ENCODE peak calls at places on chromosomes 5 and 9, in ten cellular contexts. F, X, L, T, O, I, Q, Z, R and D are unnamed samples. For H3K4me1, the result is how much of the 10 kb centered on the place peaks cover.

GRCh38 chr5:13488254-13488931 is 456.1 kb downstream of the DNAH5 start:
- DNase-seq in F (no peak), X (no peak), L (no peak), T (no peak), O (no peak), I (no peak), Q (no peak), Z (no peak), R (no peak), D (no peak)

GRCh38 chr9:34983209-34983608 is 6.3 kb upstream of the DNAJB5 start:
- DNase-seq in F (no peak), X (no peak), L (no peak), T (peak), O (no peak), I (no peak), Q (no peak), Z (no peak), R (no peak), D (no peak)

GRCh38 chr5:98605010-98605425 is 168.4 kb upstream of the RGMB start:
- DNase-seq in F (no peak), X (no peak), L (no peak), T (no peak), O (no peak), I (peak), Q (no peak), Z (peak), R (no peak), D (no peak)

GRCh38 chr5:84382363-84383295 is 2.1 kb downstream of the EDIL3 start:
- DNase-seq in F (peak), X (peak), L (peak), T (no peak), O (peak), I (peak), Q (peak), Z (peak), R (no peak), D (peak)

GRCh38 chr5:112528928-112529327 is 109.9 kb upstream of the EPB41L4A start:
- DNase-seq in F (no peak), X (no peak), L (no peak), T (no peak), O (no peak), I (no peak), Q (no peak), Z (no peak), R (no peak), D (no peak)

GRCh38 chr5:36199620-36200019 is 42.1 kb downstream of the NADK2 start:
- DNase-seq in F (no peak), X (no peak), L (no peak), T (no peak), O (no peak), I (no peak), Q (no peak), Z (peak), R (no peak), D (no peak)

GRCh38 chr5:178526796-178527457 is 63.3 kb downstream of the COL23A1 start:
- DNase-seq in F (no peak), X (no peak), L (no peak), T (no peak), O (no peak), I (peak), Q (no peak), Z (no peak), R (no peak), D (no peak)

GRCh38 chr5:150599917-150600511 is 40.4 kb upstream of the SYNPO start:
- DNase-seq in F (peak), X (peak), L (peak), T (no peak), O (peak), I (no peak), Q (peak), Z (peak), R (no peak), D (no peak)

GRCh38 chr9:33162721-33163311 is 4.3 kb downstream of the B4GALT1 start:
- DNase-seq in F (peak), X (peak), L (peak), T (no peak), O (peak), I (no peak), Q (no peak), Z (peak), R (no peak), D (no peak)

GRCh38 chr5:150142800-150143724 is 12.6 kb downstream of the PDGFRB start:
- DNase-seq in F (peak), X (peak), L (peak), T (no peak), O (peak), I (no peak), Q (peak), Z (peak), R (no peak), D (no peak)

GRCh38 chr9:118836891-118837290 is 532.3 kb downstream of the BRINP1 start:
- DNase-seq in F (no peak), X (no peak), L (no peak), T (no peak), O (no peak), I (no peak), Q (no peak), Z (no peak), R (no peak), D (no peak)

GRCh38 chr5:149497357-149497756 is 53.9 kb downstream of the CSNK1A1 start:
- DNase-seq in F (no peak), X (no peak), L (no peak), T (no peak), O (no peak), I (no peak), Q (no peak), Z (peak), R (no peak), D (no peak)

GRCh38 chr9:116543731-116544400 is 143.2 kb upstream of the TRIM32 start:
- DNase-seq in F (no peak), X (no peak), L (no peak), T (no peak), O (peak), I (no peak), Q (peak), Z (peak), R (no peak), D (no peak)

GRCh38 chr5:39395521-39395920 is 29.3 kb downstream of the DAB2 start:
- DNase-seq in F (no peak), X (no peak), L (no peak), T (no peak), O (no peak), I (no peak), Q (no peak), Z (no peak), R (no peak), D (no peak)

GRCh38 chr5:154284433-154284832 is 93.9 kb downstream of the GALNT10 start:
- DNase-seq in F (no peak), X (no peak), L (no peak), T (no peak), O (no peak), I (no peak), Q (no peak), Z (no peak), R (no peak), D (no peak)

GRCh38 chr9:69564557-69564956 is 107.6 kb downstream of the APBA1 start:
- DNase-seq in F (no peak), X (no peak), L (no peak), T (no peak), O (no peak), I (no peak), Q (no peak), Z (peak), R (no peak), D (no peak)

GRCh38 chr9:121914017-121914595 is 179.0 kb downstream of the TTLL11 start:
- DNase-seq in F (peak), X (no peak), L (no peak), T (no peak), O (no peak), I (no peak), Q (no peak), Z (no peak), R (no peak), D (no peak)

GRCh38 chr9:76198336-76198735 is 195.9 kb downstream of the RFK start:
- DNase-seq in F (no peak), X (peak), L (peak), T (no peak), O (no peak), I (no peak), Q (no peak), Z (peak), R (no peak), D (no peak)

GRCh38 chr9:93650448-93650847 is 74.1 kb downstream of the PHF2 start:
- DNase-seq in F (peak), X (peak), L (peak), T (no peak), O (peak), I (no peak), Q (no peak), Z (no peak), R (no peak), D (no peak)

GRCh38 chr5:91955610-91956009 is 572.5 kb upstream of the ARRDC3 start:
- DNase-seq in F (no peak), X (no peak), L (no peak), T (no peak), O (peak), I (no peak), Q (peak), Z (no peak), R (no peak), D (no peak)

GRCh38 chr5:157100140-157100679 is 8.6 kb downstream of the HAVCR2 start:
- DNase-seq in F (no peak), X (no peak), L (no peak), T (no peak), O (no peak), I (no peak), Q (no peak), Z (peak), R (no peak), D (no peak)

GRCh38 chr9:115400801-115401200 is 282.8 kb upstream of the TNC start:
- DNase-seq in F (no peak), X (no peak), L (no peak), T (no peak), O (no peak), I (no peak), Q (no peak), Z (peak), R (no peak), D (no peak)

GRCh38 chr9:2817987-2818386 is 25.9 kb downstream of the PUM3 start:
- DNase-seq in F (no peak), X (no peak), L (no peak), T (no peak), O (no peak), I (no peak), Q (no peak), Z (peak), R (no peak), D (no peak)

GRCh38 chr5:149203896-149204544 is 62.7 kb downstream of the ABLIM3 start:
- DNase-seq in F (no peak), X (no peak), L (no peak), T (no peak), O (no peak), I (no peak), Q (no peak), Z (peak), R (no peak), D (no peak)

GRCh38 chr9:90107864-90108263 is 503.1 kb downstream of the GADD45G start:
- DNase-seq in F (no peak), X (no peak), L (no peak), T (no peak), O (no peak), I (no peak), Q (no peak), Z (no peak), R (no peak), D (no peak)

GRCh38 chr9:83385317-83385716 is 152.9 kb downstream of the FRMD3 start:
- DNase-seq in F (no peak), X (no peak), L (no peak), T (no peak), O (no peak), I (no peak), Q (no peak), Z (peak), R (no peak), D (no peak)

GRCh38 chr5:170638454-170639220 is 134.8 kb downstream of the KCNIP1 start:
- DNase-seq in F (peak), X (peak), L (peak), T (peak), O (peak), I (peak), Q (peak), Z (peak), R (peak), D (peak)

GRCh38 chr5:146565764-146566163 is 49.8 kb upstream of the GPR151 start:
- DNase-seq in F (peak), X (peak), L (no peak), T (peak), O (peak), I (peak), Q (no peak), Z (peak), R (peak), D (peak)

GRCh38 chr9:83304686-83305085 is 233.5 kb downstream of the FRMD3 start:
- DNase-seq in F (peak), X (peak), L (peak), T (no peak), O (peak), I (no peak), Q (peak), Z (peak), R (no peak), D (no peak)

GRCh38 chr9:33946779-33947535 is 101.7 kb downstream of the UBAP2 start:
- DNase-seq in F (no peak), X (no peak), L (no peak), T (no peak), O (no peak), I (no peak), Q (no peak), Z (peak), R (no peak), D (no peak)

GRCh38 chr5:141821430-141821925 is 56.7 kb downstream of the PCDH1 start:
- DNase-seq in F (no peak), X (no peak), L (no peak), T (no peak), O (no peak), I (peak), Q (no peak), Z (peak), R (no peak), D (peak)

GRCh38 chr5:137096149-137097103 is 402.7 kb downstream of the SPOCK1 start:
- DNase-seq in F (no peak), X (no peak), L (no peak), T (no peak), O (no peak), I (no peak), Q (no peak), Z (peak), R (no peak), D (no peak)

GRCh38 chr5:76724871-76725270 is 8.9 kb downstream of the F2R start:
- DNase-seq in F (no peak), X (no peak), L (no peak), T (no peak), O (no peak), I (no peak), Q (no peak), Z (peak), R (no peak), D (no peak)

GRCh38 chr9:33165263-33166151 is 1.6 kb downstream of the B4GALT1 start:
- DNase-seq in F (peak), X (peak), L (peak), T (peak), O (peak), I (no peak), Q (no peak), Z (peak), R (peak), D (no peak)

GRCh38 chr5:87246046-87246445 is 21.6 kb upstream of the RASA1 start:
- DNase-seq in F (no peak), X (no peak), L (no peak), T (no peak), O (no peak), I (no peak), Q (no peak), Z (peak), R (no peak), D (no peak)

GRCh38 chr5:16884595-16884994 is 51.5 kb downstream of the MYO10 start:
- DNase-seq in F (no peak), X (no peak), L (no peak), T (no peak), O (no peak), I (no peak), Q (no peak), Z (no peak), R (no peak), D (no peak)

GRCh38 chr5:3201941-3202340 is 393.7 kb upstream of the IRX1 start:
- DNase-seq in F (no peak), X (no peak), L (no peak), T (no peak), O (no peak), I (no peak), Q (no peak), Z (no peak), R (no peak), D (no peak)

GRCh38 chr5:179289756-179290385 is 55.4 kb downstream of the ADAMTS2 start:
- DNase-seq in F (no peak), X (peak), L (peak), T (no peak), O (no peak), I (no peak), Q (no peak), Z (no peak), R (no peak), D (no peak)

GRCh38 chr5:132662004-132662401 is 4.0 kb downstream of the IL13 start:
- DNase-seq in F (no peak), X (no peak), L (no peak), T (no peak), O (no peak), I (no peak), Q (no peak), Z (no peak), R (no peak), D (no peak)

DNA sequence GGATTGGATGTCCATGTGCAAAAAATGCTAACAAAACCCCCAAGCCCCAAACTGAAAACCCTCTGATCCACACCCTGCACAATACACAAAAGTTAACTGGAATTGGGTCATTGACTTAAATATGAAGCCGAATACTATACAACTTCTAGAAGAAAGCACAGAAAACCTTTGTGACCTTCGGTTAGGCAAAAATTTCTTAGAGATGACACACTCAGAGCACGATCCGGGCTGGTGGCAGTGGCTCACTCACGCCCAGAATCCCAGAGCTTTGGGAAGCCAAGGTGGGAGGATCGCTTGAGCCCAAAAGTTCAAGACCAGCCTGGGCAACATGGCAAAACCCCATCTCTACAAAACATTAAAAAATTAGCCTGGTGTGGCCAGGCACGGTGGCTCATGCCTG is 1.8 kb upstream of the DIPK1B start:
- DNase-seq in F (no peak), X (no peak), L (no peak), T (no peak), O (no peak), I (no peak), Q (no peak), Z (peak), R (no peak), D (no peak)
- H3K27ac ChIP-seq in F (no peak), X (peak), L (no peak), T (no peak), O (no peak), I (no peak), Q (no peak), Z (no peak), R (no peak), D (no peak)

GRCh38 chr5:10876345-10876744 is 115.3 kb upstream of the DAP start:
- DNase-seq in F (no peak), X (no peak), L (no peak), T (no peak), O (no peak), I (no peak), Q (no peak), Z (no peak), R (no peak), D (no peak)
- H3K4me1 ChIP-seq in F (under half), X (under half), L (under half), T (under half), O (under half), I (under half), Q (under half), Z (under half), R (under half), D (under half)

DNA sequence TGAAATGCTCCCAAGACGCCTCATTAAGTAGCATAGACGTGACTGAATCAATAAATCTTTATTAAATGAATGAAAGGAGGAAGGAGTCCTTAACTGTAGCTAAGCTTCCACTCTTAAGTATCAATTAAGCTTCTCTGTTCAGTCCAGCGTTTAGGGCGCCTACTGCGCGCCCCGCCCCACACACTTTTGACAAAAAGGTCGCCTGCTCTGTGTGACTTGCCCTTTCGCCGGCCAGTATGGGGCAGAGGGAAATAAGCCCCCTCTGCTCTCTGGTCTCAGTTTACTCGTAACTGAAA is 651 bp upstream of the DOLPP1 start:
- DNase-seq in F (no peak), X (no peak), L (no peak), T (no peak), O (no peak), I (no peak), Q (no peak), Z (no peak), R (no peak), D (no peak)
- H3K27ac ChIP-seq in F (peak), X (peak), L (peak), T (no peak), O (peak), I (no peak), Q (no peak), Z (no peak), R (peak), D (no peak)

GRCh38 chr5:142870552-142870951 is 100.4 kb downstream of the ARHGAP26 start:
- DNase-seq in F (no peak), X (no peak), L (no peak), T (no peak), O (no peak), I (no peak), Q (no peak), Z (no peak), R (no peak), D (no peak)
- H3K4me1 ChIP-seq in F (half or more), X (under half), L (under half), T (under half), O (half or more), I (under half), Q (half or more), Z (under half), R (under half), D (under half)

GRCh38 chr5:139149477-139150199 is 48.5 kb downstream of the SIL1 start:
- DNase-seq in F (no peak), X (no peak), L (no peak), T (no peak), O (no peak), I (no peak), Q (no peak), Z (peak), R (no peak), D (no peak)

GRCh38 chr5:139150359-139150999 is 47.7 kb downstream of the SIL1 start:
- DNase-seq in F (no peak), X (no peak), L (no peak), T (no peak), O (no peak), I (no peak), Q (no peak), Z (no peak), R (no peak), D (no peak)

GRCh38 chr5:139148306-139148705 is 49.9 kb downstream of the SIL1 start:
- DNase-seq in F (no peak), X (no peak), L (no peak), T (no peak), O (peak), I (no peak), Q (no peak), Z (no peak), R (no peak), D (no peak)

GRCh38 chr5:139147743-139148079 is 50.5 kb downstream of the SIL1 start:
- DNase-seq in F (peak), X (peak), L (peak), T (no peak), O (peak), I (no peak), Q (peak), Z (peak), R (no peak), D (no peak)

GRCh38 chr5:139148986-139149385 is 49.2 kb downstream of the SIL1 start:
- DNase-seq in F (no peak), X (no peak), L (no peak), T (no peak), O (no peak), I (no peak), Q (no peak), Z (no peak), R (no peak), D (no peak)
- H3K27ac ChIP-seq in F (no peak), X (peak), L (peak), T (no peak), O (peak), I (no peak), Q (no peak), Z (no peak), R (no peak), D (no peak)

GRCh38 chr9:124293712-124294504 is 36.2 kb downstream of the NEK6 start:
- DNase-seq in F (no peak), X (no peak), L (no peak), T (peak), O (no peak), I (no peak), Q (no peak), Z (peak), R (no peak), D (no peak)
- H3K4me1 ChIP-seq in F (half or more), X (under half), L (under half), T (under half), O (half or more), I (under half), Q (half or more), Z (under half), R (under half), D (under half)

GRCh38 chr9:124359426-124359825 is 55.8 kb downstream of the PSMB7 start:
- DNase-seq in F (no peak), X (no peak), L (no peak), T (no peak), O (no peak), I (no peak), Q (no peak), Z (no peak), R (no peak), D (no peak)
- H3K27ac ChIP-seq in F (no peak), X (no peak), L (no peak), T (no peak), O (no peak), I (no peak), Q (no peak), Z (no peak), R (no peak), D (no peak)